ENCODE peak calls at places on chromosomes 2 and 18, in four cellular contexts. One of them, this sample, is unnamed. For H3K27me3, the result is how much of the 10 kb centered on the place peaks cover.

GRCh38 chr2:97748397-97748796 is 35.0 kb downstream of the ZAP70 start:
- DNase-seq in foreskin keratinocyte: no peak
- DNase-seq in AG04450: no peak
- DNase-seq in tibial artery: no peak
- DNase-seq in this sample: no peak

GRCh38 chr2:186641807-186642321 is 52.0 kb upstream of the FAM171B start:
- DNase-seq in AG04450: peak
- DNase-seq in foreskin keratinocyte: peak
- DNase-seq in tibial artery: no peak
- DNase-seq in this sample: peak

GRCh38 chr2:159711562-159712193 is 628 bp upstream of the MARCHF7 start:
- DNase-seq in tibial artery: no peak
- DNase-seq in foreskin keratinocyte: no peak
- DNase-seq in AG04450: no peak
- DNase-seq in this sample: no peak

GRCh38 chr2:98148968-98149697 is 62.2 kb downstream of the VWA3B start:
- DNase-seq in foreskin keratinocyte: peak
- DNase-seq in AG04450: peak
- DNase-seq in tibial artery: no peak
- DNase-seq in this sample: no peak

GRCh38 chr2:69786105-69786504 is 43.4 kb upstream of the GMCL1 start:
- DNase-seq in tibial artery: no peak
- DNase-seq in AG04450: no peak
- DNase-seq in foreskin keratinocyte: no peak
- DNase-seq in this sample: no peak

GRCh38 chr2:96859338-96859649 is 1.5 kb upstream of the ANKRD39 start:
- DNase-seq in AG04450: no peak
- DNase-seq in foreskin keratinocyte: no peak
- DNase-seq in tibial artery: peak
- DNase-seq in this sample: no peak

GRCh38 chr2:148899638-148900318 is 24.8 kb downstream of the KIF5C start:
- DNase-seq in AG04450: no peak
- DNase-seq in tibial artery: no peak
- DNase-seq in foreskin keratinocyte: no peak
- DNase-seq in this sample: no peak

GRCh38 chr2:71671203-71671602 is 217.8 kb downstream of the DYSF start:
- DNase-seq in AG04450: no peak
- DNase-seq in foreskin keratinocyte: no peak
- DNase-seq in tibial artery: no peak
- DNase-seq in this sample: peak

GRCh38 chr2:45741451-45741850 is 90.0 kb downstream of the PRKCE start:
- DNase-seq in AG04450: no peak
- DNase-seq in foreskin keratinocyte: no peak
- DNase-seq in tibial artery: no peak
- DNase-seq in this sample: no peak

GRCh38 chr2:231241755-231242507 is 43.5 kb downstream of the ARMC9 start:
- DNase-seq in tibial artery: no peak
- DNase-seq in foreskin keratinocyte: no peak
- DNase-seq in AG04450: no peak
- DNase-seq in this sample: no peak

GRCh38 chr18:30969670-30970069 is 72.9 kb downstream of the DSC3 start:
- DNase-seq in foreskin keratinocyte: no peak
- DNase-seq in tibial artery: no peak
- DNase-seq in AG04450: no peak
- DNase-seq in this sample: no peak

GRCh38 chr18:55268146-55268545 is 308.9 kb upstream of the CCDC68 start:
- DNase-seq in tibial artery: no peak
- DNase-seq in foreskin keratinocyte: no peak
- DNase-seq in AG04450: no peak
- DNase-seq in this sample: no peak

GRCh38 chr2:173101687-173102086 is 26.0 kb downstream of the MAP3K20 start:
- DNase-seq in foreskin keratinocyte: peak
- DNase-seq in AG04450: no peak
- DNase-seq in tibial artery: no peak
- DNase-seq in this sample: no peak

GRCh38 chr2:16215892-16216554 is 275.7 kb downstream of the MYCN start:
- DNase-seq in tibial artery: peak
- DNase-seq in AG04450: no peak
- DNase-seq in foreskin keratinocyte: no peak
- DNase-seq in this sample: no peak

GRCh38 chr2:165601866-165602636 is 132.6 kb downstream of the CSRNP3 start:
- DNase-seq in AG04450: no peak
- DNase-seq in tibial artery: no peak
- DNase-seq in foreskin keratinocyte: peak
- DNase-seq in this sample: no peak

DNA sequence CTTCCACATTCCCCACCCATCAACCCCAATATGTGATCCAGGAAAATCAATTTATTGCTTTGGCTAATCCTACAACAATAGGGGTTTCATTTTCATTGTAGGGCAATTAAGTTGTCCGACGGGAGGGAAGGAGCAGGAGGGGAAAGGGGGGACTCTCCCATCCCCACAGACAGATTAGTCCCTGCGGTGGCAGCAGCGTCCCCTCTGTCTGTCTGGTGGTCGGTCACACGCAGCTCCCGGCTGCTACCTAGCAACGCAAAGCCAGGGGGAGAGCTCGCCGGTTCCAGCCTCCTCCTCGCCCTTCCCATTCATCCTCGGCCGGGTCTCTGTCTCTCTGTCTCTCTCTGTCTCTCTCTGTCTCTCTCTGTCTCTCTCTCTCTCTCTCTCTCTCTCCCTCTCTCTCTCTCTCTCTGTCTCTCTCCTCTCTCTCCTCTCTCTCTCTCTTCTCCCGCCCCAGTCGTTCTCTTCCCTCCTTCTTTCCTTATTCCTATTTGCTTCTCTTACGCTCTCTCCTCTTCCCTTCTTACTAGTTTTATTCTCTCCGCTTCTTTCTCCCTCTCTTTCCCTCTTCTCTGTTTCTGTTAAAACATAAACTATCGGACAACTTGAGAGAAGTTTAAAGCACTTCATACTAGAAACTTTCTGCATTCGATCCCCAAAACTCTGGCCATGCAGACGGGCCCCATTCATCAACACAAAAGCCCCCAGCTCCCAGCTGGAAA is 1.2 kb downstream of the LRP2 start:
- DNase-seq in foreskin keratinocyte: no peak
- DNase-seq in tibial artery: no peak
- DNase-seq in AG04450: no peak
- DNase-seq in this sample: no peak
- H3K27me3 ChIP-seq in foreskin keratinocyte: half or more
- H3K27me3 ChIP-seq in tibial artery: under half
- H3K27me3 ChIP-seq in AG04450: under half
- H3K27me3 ChIP-seq in this sample: under half

DNA sequence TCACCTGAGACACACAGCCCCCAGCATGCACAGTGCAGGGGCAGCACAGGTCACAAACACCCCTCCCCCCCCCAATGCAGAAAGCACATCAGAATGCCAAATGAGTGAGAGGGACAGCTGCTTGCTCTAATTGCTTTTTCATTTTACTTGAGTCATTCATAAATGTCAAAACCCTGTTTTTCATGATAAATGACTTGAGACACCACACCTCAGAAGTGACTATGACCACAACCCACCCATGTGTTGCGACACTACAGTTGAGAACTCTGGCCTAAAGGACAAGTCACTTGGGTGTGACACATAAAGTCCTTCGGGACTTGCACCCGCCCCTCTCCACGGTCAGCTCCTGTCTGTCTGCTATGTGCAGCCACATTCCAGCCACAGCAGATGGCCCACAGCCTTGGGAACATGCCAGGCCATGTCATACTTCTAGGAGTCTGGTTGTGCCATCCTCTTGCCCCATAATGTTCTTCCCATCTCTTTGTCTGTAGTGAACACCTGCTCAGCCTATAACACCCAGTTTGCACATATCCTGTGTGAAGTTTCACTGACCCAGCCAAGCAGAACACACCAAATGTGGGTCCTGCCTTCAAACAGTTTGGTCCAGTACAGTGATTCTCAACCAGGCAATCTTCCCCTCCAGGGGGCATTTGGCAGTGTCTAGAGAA is 30.2 kb upstream of the RIOK3 start:
- DNase-seq in AG04450: no peak
- DNase-seq in foreskin keratinocyte: peak
- DNase-seq in tibial artery: no peak
- DNase-seq in this sample: no peak
- H3K27ac ChIP-seq in AG04450: no peak
- H3K27ac ChIP-seq in foreskin keratinocyte: no peak
- H3K27ac ChIP-seq in tibial artery: no peak
- H3K27ac ChIP-seq in this sample: no peak

GRCh38 chr2:27202829-27203228 is 9.0 kb upstream of the ATRAID start:
- DNase-seq in tibial artery: no peak
- DNase-seq in foreskin keratinocyte: peak
- DNase-seq in AG04450: no peak
- DNase-seq in this sample: no peak

GRCh38 chr2:27201675-27202074 is 10.2 kb upstream of the ATRAID start:
- DNase-seq in foreskin keratinocyte: no peak
- DNase-seq in AG04450: no peak
- DNase-seq in tibial artery: no peak
- DNase-seq in this sample: no peak

GRCh38 chr2:27198627-27199026 is 13.2 kb upstream of the ATRAID start:
- DNase-seq in AG04450: no peak
- DNase-seq in foreskin keratinocyte: no peak
- DNase-seq in tibial artery: no peak
- DNase-seq in this sample: no peak

GRCh38 chr2:27194538-27195354 is 17.1 kb upstream of the ATRAID start:
- DNase-seq in AG04450: no peak
- DNase-seq in foreskin keratinocyte: no peak
- DNase-seq in tibial artery: no peak
- DNase-seq in this sample: no peak

GRCh38 chr2:27199241-27199640 is 12.6 kb upstream of the ATRAID start:
- DNase-seq in foreskin keratinocyte: no peak
- DNase-seq in tibial artery: no peak
- DNase-seq in AG04450: no peak
- DNase-seq in this sample: no peak
- TF ChIP-seq CTCF in foreskin keratinocyte: no peak
- TF ChIP-seq CTCF in tibial artery: no peak
- TF ChIP-seq CTCF in AG04450: no peak
- TF ChIP-seq CTCF in this sample: no peak

GRCh38 chr2:61726456-61727209 is 127.2 kb downstream of the FAM161A start:
- DNase-seq in AG04450: no peak
- DNase-seq in tibial artery: no peak
- DNase-seq in foreskin keratinocyte: no peak
- DNase-seq in this sample: no peak
- H3K27me3 ChIP-seq in AG04450: under half
- H3K27me3 ChIP-seq in tibial artery: under half
- H3K27me3 ChIP-seq in foreskin keratinocyte: under half
- H3K27me3 ChIP-seq in this sample: under half

GRCh38 chr18:34758378-34758948 is 48.4 kb downstream of the DTNA start:
- DNase-seq in foreskin keratinocyte: no peak
- DNase-seq in tibial artery: no peak
- DNase-seq in AG04450: no peak
- DNase-seq in this sample: no peak
- H3K27ac ChIP-seq in foreskin keratinocyte: no peak
- H3K27ac ChIP-seq in tibial artery: no peak
- H3K27ac ChIP-seq in AG04450: no peak
- H3K27ac ChIP-seq in this sample: no peak

DNA sequence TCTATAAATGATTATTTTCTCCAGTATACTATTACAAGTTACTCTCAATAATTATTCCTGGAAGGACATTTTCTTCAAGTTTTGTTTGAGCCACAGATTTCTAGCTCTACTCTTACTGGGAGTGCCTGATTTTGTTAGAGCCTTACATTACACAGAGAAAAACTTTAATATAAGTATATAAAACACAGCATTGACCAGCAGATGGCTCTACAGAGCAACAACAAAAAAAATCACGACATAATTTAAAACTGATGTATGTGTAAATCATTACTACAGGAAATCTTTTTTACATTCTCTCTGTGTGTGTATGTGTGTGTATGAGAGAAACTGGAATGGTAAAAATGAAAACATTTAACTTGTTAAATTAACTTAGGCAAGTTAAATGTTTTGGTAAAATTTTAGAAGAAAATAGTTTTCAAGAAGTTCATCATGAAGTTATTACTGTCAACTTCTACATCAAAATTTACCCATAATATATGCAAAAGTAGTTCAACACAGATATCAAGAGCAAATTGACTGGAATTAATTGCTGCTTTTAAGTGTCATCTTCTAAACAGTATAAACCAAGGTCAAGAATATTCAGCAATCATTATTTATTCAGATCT is 103.3 kb downstream of the MDH1 start:
- DNase-seq in AG04450: no peak
- DNase-seq in foreskin keratinocyte: peak
- DNase-seq in tibial artery: no peak
- DNase-seq in this sample: peak
- TF ChIP-seq CTCF in AG04450: peak
- TF ChIP-seq CTCF in foreskin keratinocyte: peak
- TF ChIP-seq CTCF in tibial artery: peak
- TF ChIP-seq CTCF in this sample: peak

GRCh38 chr2:118834901-118835738 is 12.3 kb downstream of the EN1 start:
- DNase-seq in foreskin keratinocyte: no peak
- DNase-seq in AG04450: no peak
- DNase-seq in tibial artery: no peak
- DNase-seq in this sample: no peak

GRCh38 chr2:118837621-118838020 is 9.8 kb downstream of the EN1 start:
- DNase-seq in foreskin keratinocyte: no peak
- DNase-seq in AG04450: no peak
- DNase-seq in tibial artery: no peak
- DNase-seq in this sample: no peak

GRCh38 chr2:118835739-118836410 is 11.6 kb downstream of the EN1 start:
- DNase-seq in foreskin keratinocyte: no peak
- DNase-seq in tibial artery: no peak
- DNase-seq in AG04450: no peak
- DNase-seq in this sample: no peak

GRCh38 chr2:118837067-118837466 is 10.4 kb downstream of the EN1 start:
- DNase-seq in foreskin keratinocyte: no peak
- DNase-seq in tibial artery: no peak
- DNase-seq in AG04450: no peak
- DNase-seq in this sample: no peak

GRCh38 chr2:118836411-118836930 is 11.0 kb downstream of the EN1 start:
- DNase-seq in foreskin keratinocyte: no peak
- DNase-seq in AG04450: no peak
- DNase-seq in tibial artery: no peak
- DNase-seq in this sample: no peak
- H3K27me3 ChIP-seq in foreskin keratinocyte: half or more
- H3K27me3 ChIP-seq in AG04450: half or more
- H3K27me3 ChIP-seq in tibial artery: half or more
- H3K27me3 ChIP-seq in this sample: half or more